ENCODE peak calls at places on chromosome 14, in six cellular contexts. D is Panc1, G is HL-60, A is HCT116, Y is A549, I is SK-N-SH. E is an unnamed sample.

GRCh38 chr14:104970231-104971068 is 7.7 kb downstream of the AHNAK2 start:
- DNase-seq in I (no peak), G (no peak), D (no peak), Y (peak; percentile 78), A (peak; percentile 56), E (peak; percentile 59)

GRCh38 chr14:69988979-69989378 is 109.8 kb downstream of the SMOC1 start:
- DNase-seq in D (no peak), A (no peak), I (no peak), G (no peak), Y (no peak), E (no peak)

GRCh38 chr14:98593361-98593761 is 678.6 kb downstream of the BCL11B start:
- DNase-seq in I (no peak), D (no peak), A (no peak), G (no peak), Y (no peak), E (no peak)

GRCh38 chr14:24734917-24735500 is 101.0 kb upstream of the GZMB start:
- DNase-seq in G (peak; percentile 37), Y (peak; percentile 7), A (peak; percentile 39), I (peak; percentile 14), D (no peak), E (peak; percentile 88)

GRCh38 chr14:57988445-57988844 is 122.6 kb upstream of the SLC35F4 start:
- DNase-seq in Y (no peak), A (no peak), G (no peak), I (no peak), D (no peak), E (no peak)

GRCh38 chr14:32366256-32366655 is 37.2 kb downstream of the AKAP6 start:
- DNase-seq in A (no peak), G (no peak), Y (no peak), I (peak; percentile 34), D (no peak), E (peak; percentile 17)

GRCh38 chr14:74506408-74506807 is 12.8 kb downstream of the ISCA2 start:
- DNase-seq in A (no peak), I (no peak), D (no peak), G (no peak), Y (no peak), E (no peak)

GRCh38 chr14:33617154-33617553 is 333.7 kb downstream of the EGLN3 start:
- DNase-seq in Y (no peak), D (no peak), G (no peak), I (no peak), A (no peak), E (no peak)

GRCh38 chr14:102394717-102395378 is 32.1 kb downstream of the TECPR2 start:
- DNase-seq in D (no peak), Y (no peak), G (peak; percentile 89), A (no peak), I (no peak), E (peak; percentile 36)
- H3K27ac ChIP-seq in D (no peak overlapping the region), Y (no peak overlapping the region), G (peak overlapping the region; percentile 74), A (no peak overlapping the region), I (no peak overlapping the region), E (peak overlapping the region; percentile 36)

DNA sequence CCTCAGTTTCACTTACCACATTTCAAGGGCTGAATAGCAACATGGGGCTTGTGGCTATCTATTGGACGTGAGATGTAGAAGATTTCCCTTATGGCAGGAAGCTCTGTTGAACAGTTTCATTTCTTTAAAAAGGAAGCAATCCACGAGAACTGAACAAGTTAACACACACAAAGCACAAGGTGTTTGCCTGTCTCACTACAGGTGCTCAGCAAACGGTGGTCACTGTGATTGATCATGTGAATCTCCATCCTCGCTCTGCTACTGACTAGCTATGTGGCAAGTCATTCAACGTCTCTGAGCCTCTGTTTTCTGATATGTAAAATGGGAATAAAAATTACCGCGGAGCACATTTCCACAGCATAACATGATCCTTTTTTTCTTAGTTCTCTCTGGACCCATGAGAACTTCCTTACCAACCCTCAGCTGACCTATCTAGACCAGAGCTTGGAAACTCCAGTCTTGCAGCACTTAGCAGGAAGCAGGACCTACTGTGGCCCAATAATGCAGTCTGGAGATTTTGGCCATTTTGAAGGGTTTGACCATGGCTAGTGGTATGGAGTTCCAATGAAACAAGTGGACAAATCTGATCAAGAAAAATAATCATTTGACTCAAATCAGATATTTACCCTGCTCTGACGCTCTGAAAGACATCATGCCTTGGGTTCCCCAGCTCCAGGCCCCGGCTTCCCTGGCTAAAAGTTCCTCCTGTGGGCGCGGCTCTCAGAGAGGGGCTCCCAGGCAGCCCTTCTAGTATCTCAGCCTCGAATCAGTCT is 278.8 kb downstream of the ZFP36L1 start:
- DNase-seq in Y (no peak), A (no peak), I (no peak), D (no peak), G (no peak), E (no peak)
- TF ChIP-seq REST in Y (no peak), A (no peak), I (no peak), D (no peak), G (no peak), E (no peak)

GRCh38 chr14:49954171-49954631 is 61.3 kb downstream of the ARF6 start:
- DNase-seq in D (no peak), Y (no peak), A (no peak), G (no peak), I (no peak), E (no peak)
- H3K27ac ChIP-seq in D (peak overlapping the region; percentile 39), Y (peak overlapping the region; percentile 55), A (no peak overlapping the region), G (no peak overlapping the region), I (peak overlapping the region; percentile 32), E (no peak overlapping the region)

DNA sequence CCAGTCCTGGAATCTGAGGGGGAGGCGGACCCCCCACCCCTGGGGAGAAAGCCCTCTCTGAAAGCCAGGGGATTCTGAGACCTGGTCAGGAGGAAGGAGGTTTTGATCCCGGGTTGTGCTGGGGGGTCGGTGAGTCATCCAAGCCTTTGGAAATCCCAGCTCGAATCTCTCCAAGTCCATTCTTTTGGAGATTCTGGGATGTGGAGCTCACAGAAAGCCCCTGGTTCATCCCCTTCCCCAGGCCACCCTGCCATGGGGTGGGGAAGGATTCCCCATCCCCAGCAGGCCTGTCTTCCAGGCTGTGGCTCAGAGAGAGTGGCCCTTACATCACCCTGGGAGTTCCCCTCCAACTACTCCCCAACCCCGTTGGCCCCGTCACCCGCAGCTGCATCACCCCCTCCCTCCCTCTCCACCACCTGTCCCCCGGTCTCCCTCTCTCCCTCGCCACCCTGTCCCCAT is 14.3 kb downstream of the EXOC3L4 start:
- DNase-seq in I (no peak), Y (no peak), D (no peak), G (peak; percentile 90), A (no peak), E (peak; percentile 61)
- TF ChIP-seq REST in I (no peak), Y (no peak), D (no peak), G (no peak), A (no peak), E (no peak)

GRCh38 chr14:22220427-22220826 is 368.6 kb downstream of the DAD1 start:
- DNase-seq in Y (no peak), D (no peak), G (no peak), I (no peak), A (no peak), E (no peak)

GRCh38 chr14:22226381-22226780 is 362.6 kb downstream of the DAD1 start:
- DNase-seq in G (peak; percentile 81), Y (no peak), D (no peak), A (no peak), I (no peak), E (peak; percentile 68)

GRCh38 chr14:22218729-22219128 is 370.3 kb downstream of the DAD1 start:
- DNase-seq in G (no peak), D (no peak), I (no peak), Y (no peak), A (no peak), E (no peak)

GRCh38 chr14:22225526-22226133 is 363.4 kb downstream of the DAD1 start:
- DNase-seq in Y (no peak), D (no peak), A (no peak), G (no peak), I (no peak), E (no peak)

DNA sequence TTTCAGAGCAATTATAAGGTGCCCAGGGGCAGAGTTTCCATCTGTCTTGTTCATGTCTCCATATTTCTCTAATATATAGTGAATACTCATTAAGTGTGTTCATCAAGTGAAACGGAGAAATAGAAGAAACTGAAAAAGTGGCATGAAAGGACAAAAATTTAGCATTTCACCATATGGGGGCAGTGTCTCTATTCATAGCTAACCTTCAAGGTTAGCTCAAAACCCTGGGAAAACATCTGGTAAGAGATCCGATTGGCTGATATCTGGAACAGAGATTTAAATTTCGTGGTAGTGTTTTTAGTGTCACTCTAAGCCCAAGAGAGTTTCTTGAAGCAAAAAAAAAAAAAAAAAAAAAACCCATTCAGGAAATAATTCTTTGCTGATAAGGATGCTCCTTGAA is 367.5 kb downstream of the DAD1 start:
- DNase-seq in A (peak; percentile 12), D (no peak), Y (peak; percentile 9), G (no peak), I (peak; percentile 4), E (peak; percentile 61)
- H3K27ac ChIP-seq in A (no peak overlapping the region), D (no peak overlapping the region), Y (no peak overlapping the region), G (no peak overlapping the region), I (no peak overlapping the region), E (no peak overlapping the region)

GRCh38 chr14:63268746-63269145 is 50.0 kb downstream of the GPHB5 start:
- DNase-seq in I (no peak), Y (no peak), G (no peak), A (no peak), D (no peak), E (no peak)
- TF ChIP-seq REST in I (no peak), Y (no peak), G (no peak), A (no peak), D (no peak), E (no peak)

E was measured in GM23338.